ENCODE peak calls at places on chromosome 21, in seven cellular contexts. L is IMR-90, N is H1, A is mesenchymal stem cell, X is H9, D is neuronal stem cell, Y is trophoblast cell. U is an unnamed sample.
A peak's percentile ranks its signal among the peaks of the same experiment; 100 is the strongest.

GRCh38 chr21:17660449-17660848 is 47.7 kb upstream of the BTG3 start:
- DNase-seq in Y (no peak), N (no peak), A (no peak), X (no peak), D (no peak), L (no peak), U (peak; percentile 36)

GRCh38 chr21:42980312-42980958 is 6.1 kb downstream of the PKNOX1 start:
- DNase-seq in Y (no peak), N (no peak), X (no peak), A (no peak), D (no peak), L (no peak), U (no peak)

GRCh38 chr21:43829161-43829560 is 35.9 kb upstream of the AGPAT3 start:
- DNase-seq in N (no peak), D (no peak), Y (no peak), X (no peak), A (no peak), L (no peak), U (no peak)

GRCh38 chr21:42865361-42866160 is 13.8 kb downstream of the WDR4 start:
- DNase-seq in D (no peak), Y (no peak), A (no peak), L (no peak), X (no peak), N (no peak), U (no peak)

GRCh38 chr21:15495965-15496364 is 233.8 kb upstream of the USP25 start:
- DNase-seq in Y (peak; percentile 40), N (no peak), L (peak; percentile 0), A (no peak), D (no peak), X (no peak), U (peak; percentile 22)

GRCh38 chr21:16976132-16976666 is 536.6 kb upstream of the CXADR start:
- DNase-seq in X (no peak), A (peak; percentile 16), D (no peak), Y (no peak), N (no peak), L (no peak), U (no peak)

GRCh38 chr21:46050651-46051378 is 47.1 kb upstream of the COL6A2 start:
- DNase-seq in D (no peak), N (peak; percentile 39), X (no peak), Y (no peak), L (no peak), A (no peak), U (no peak)

GRCh38 chr21:42495027-42495426 is 997 bp downstream of the RSPH1 start:
- DNase-seq in A (no peak), L (no peak), D (no peak), Y (no peak), X (no peak), N (no peak), U (no peak)

GRCh38 chr21:46194374-46195334 is 10.4 kb upstream of the SPATC1L start:
- DNase-seq in L (no peak), N (peak; percentile 44), A (no peak), D (no peak), Y (no peak), X (peak; percentile 26), U (no peak)

GRCh38 chr21:28687571-28687970 is 305.1 kb downstream of the LTN1 start:
- DNase-seq in N (no peak), L (no peak), A (no peak), D (no peak), X (no peak), Y (peak; percentile 79), U (no peak)

GRCh38 chr21:29829514-29830255 is 110.1 kb downstream of the GRIK1 start:
- DNase-seq in N (no peak), L (no peak), Y (no peak), X (no peak), A (no peak), D (no peak), U (no peak)

GRCh38 chr21:26110703-26111102 is 59.9 kb downstream of the APP start:
- DNase-seq in X (no peak), Y (peak; percentile 45), D (no peak), N (no peak), L (no peak), A (no peak), U (peak; percentile 73)

GRCh38 chr21:46386726-46387073 is 62.7 kb downstream of the PCNT start:
- DNase-seq in X (no peak), D (no peak), L (no peak), Y (no peak), N (no peak), A (no peak), U (no peak)

GRCh38 chr21:29640233-29640554 is 299.6 kb downstream of the GRIK1 start:
- DNase-seq in N (no peak), L (no peak), X (no peak), A (no peak), Y (no peak), D (no peak), U (no peak)

GRCh38 chr21:25462517-25462971 is 144.7 kb downstream of the MRPL39 start:
- DNase-seq in D (no peak), X (no peak), N (no peak), Y (no peak), A (no peak), L (no peak), U (no peak)

GRCh38 chr21:46067505-46068201 is 30.3 kb upstream of the COL6A2 start:
- DNase-seq in A (no peak), X (peak; percentile 28), L (no peak), Y (no peak), N (no peak), D (no peak), U (no peak)

GRCh38 chr21:28283652-28284490 is 708.8 kb downstream of the LTN1 start:
- DNase-seq in L (peak; percentile 94), N (no peak), X (no peak), D (no peak), A (peak; percentile 60), Y (no peak), U (peak; percentile 84)

GRCh38 chr21:45909238-45909785 is 72.3 kb upstream of the COL6A1 start:
- DNase-seq in X (no peak), D (no peak), Y (no peak), A (no peak), N (no peak), L (no peak), U (no peak)

GRCh38 chr21:43603641-43604504 is 55.4 kb downstream of the HSF2BP start:
- DNase-seq in D (no peak), L (peak; percentile 67), A (peak; percentile 68), Y (peak; percentile 49), X (no peak), N (no peak), U (peak; percentile 27)

GRCh38 chr21:34715518-34715917 is 46.7 kb downstream of the CLIC6 start:
- DNase-seq in L (no peak), X (no peak), A (no peak), N (no peak), Y (no peak), D (no peak), U (no peak)
- H2BK5ac ChIP-seq in L (no peak overlapping the region), X (no peak overlapping the region), A (no peak overlapping the region), N (no peak overlapping the region), Y (no peak overlapping the region), D (no peak overlapping the region), U (no peak overlapping the region)

GRCh38 chr21:37374026-37374425 is 7.5 kb downstream of the DYRK1A start:
- DNase-seq in N (no peak), D (no peak), Y (no peak), L (peak; percentile 72), X (no peak), A (peak; percentile 49), U (no peak)

GRCh38 chr21:37375866-37376574 is 9.4 kb downstream of the DYRK1A start:
- DNase-seq in N (no peak), L (no peak), A (no peak), Y (peak; percentile 26), D (no peak), X (no peak), U (no peak)

GRCh38 chr21:37372127-37372731 is 5.7 kb downstream of the DYRK1A start:
- DNase-seq in X (no peak), A (no peak), Y (no peak), D (no peak), N (no peak), L (no peak), U (no peak)

GRCh38 chr21:37371041-37371397 is 4.4 kb downstream of the DYRK1A start:
- DNase-seq in N (no peak), A (no peak), D (no peak), L (no peak), X (no peak), Y (no peak), U (no peak)

DNA sequence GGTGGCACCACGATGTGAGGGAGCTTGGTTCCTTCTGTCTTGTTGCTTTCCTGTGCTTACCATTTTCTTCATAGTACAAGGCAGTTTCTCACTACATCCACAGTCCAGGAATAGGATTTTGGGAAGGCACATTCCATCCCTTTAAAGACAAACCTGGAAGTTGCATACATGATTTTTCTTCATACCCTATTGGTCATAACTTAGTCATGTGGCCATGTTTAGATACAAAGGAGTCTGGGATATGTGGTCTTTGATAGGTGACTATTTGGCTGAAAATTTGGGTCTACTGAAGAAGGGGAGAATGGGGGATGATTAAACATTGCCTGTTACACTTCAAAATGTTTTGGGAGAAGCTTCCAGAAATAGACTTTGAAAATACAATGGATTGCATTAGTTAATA is 7.0 kb downstream of the DYRK1A start:
- DNase-seq in A (no peak), D (no peak), X (no peak), Y (no peak), L (no peak), N (no peak), U (no peak)
- H2BK5ac ChIP-seq in A (no peak overlapping the region), D (no peak overlapping the region), X (no peak overlapping the region), Y (no peak overlapping the region), L (no peak overlapping the region), N (no peak overlapping the region), U (no peak overlapping the region)

DNA sequence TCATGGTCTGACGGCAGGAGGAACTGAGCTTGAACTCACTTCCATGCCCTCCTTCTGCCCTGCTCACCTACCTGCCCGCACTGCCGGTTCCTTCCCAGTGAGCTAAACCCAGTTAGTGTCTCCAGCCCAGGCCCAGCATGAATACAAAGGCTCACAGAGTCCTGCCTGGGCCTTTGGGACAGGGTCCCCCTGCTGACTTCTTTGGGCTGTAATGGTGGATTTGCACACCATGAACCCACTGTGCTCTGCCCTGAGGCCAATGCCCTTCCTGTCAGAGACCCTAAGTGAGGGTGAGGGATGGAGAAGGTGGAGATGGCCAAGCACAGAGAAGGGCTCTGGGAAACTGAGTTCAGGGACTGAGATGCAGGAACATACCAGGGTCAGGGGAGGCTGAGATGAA is 153.4 kb downstream of the PCP4 start:
- DNase-seq in Y (no peak), X (no peak), D (no peak), A (no peak), N (no peak), L (no peak), U (no peak)
- H2BK5ac ChIP-seq in Y (no peak overlapping the region), X (no peak overlapping the region), D (no peak overlapping the region), A (no peak overlapping the region), N (no peak overlapping the region), L (no peak overlapping the region), U (no peak overlapping the region)

GRCh38 chr21:38498057-38498833 is at the start of gene ERG:
- DNase-seq in A (no peak), N (no peak), X (no peak), D (no peak), Y (no peak), L (no peak), U (no peak)

GRCh38 chr21:38496224-38496623 is 2.1 kb downstream of the ERG start:
- DNase-seq in X (no peak), D (no peak), L (no peak), N (no peak), A (no peak), Y (no peak), U (no peak)

GRCh38 chr21:38500073-38500472 is 1.8 kb upstream of the ERG start:
- DNase-seq in A (no peak), X (no peak), L (no peak), Y (no peak), D (no peak), N (no peak), U (no peak)

GRCh38 chr21:38495242-38495641 is 3.0 kb downstream of the ERG start:
- DNase-seq in Y (no peak), N (no peak), L (no peak), X (no peak), D (no peak), A (no peak), U (no peak)

GRCh38 chr21:38499296-38499695 is 1.0 kb upstream of the ERG start:
- DNase-seq in Y (no peak), A (peak; percentile 14), X (no peak), D (no peak), L (no peak), N (no peak), U (no peak)
- H2BK5ac ChIP-seq in Y (no peak overlapping the region), A (no peak overlapping the region), X (no peak overlapping the region), D (no peak overlapping the region), L (no peak overlapping the region), N (no peak overlapping the region), U (no peak overlapping the region)

U was measured in mesendoderm.